ENCODE peak calls at places on chromosomes 7 and 10, in eight cellular contexts. N, B, L, O, Y, S, D and H are unnamed samples.

GRCh38 chr7:82442492-82443043 is 1.0 kb downstream of the CACNA2D1 start:
- DNase-seq in N (peak; percentile 21), B (no peak), L (no peak), O (peak; percentile 31), Y (no peak), S (no peak), D (no peak), H (no peak)

GRCh38 chr10:17179002-17179401 is 22.5 kb downstream of the TRDMT1 start:
- DNase-seq in N (no peak), B (peak; percentile 33), L (no peak), O (no peak), Y (no peak), S (no peak), D (no peak), H (no peak)

GRCh38 chr10:15182541-15183207 is 14.2 kb upstream of the NMT2 start:
- DNase-seq in N (no peak), B (no peak), L (no peak), O (peak; percentile 73), Y (no peak), S (no peak), D (no peak), H (no peak)

GRCh38 chr7:45702751-45703150 is 128.6 kb downstream of the ADCY1 start:
- DNase-seq in N (no peak), B (no peak), L (no peak), O (no peak), Y (no peak), S (no peak), D (no peak), H (no peak)

GRCh38 chr7:21611129-21611528 is 68.3 kb downstream of the DNAH11 start:
- DNase-seq in N (no peak), B (no peak), L (no peak), O (no peak), Y (no peak), S (no peak), D (no peak), H (no peak)

GRCh38 chr10:17527530-17528146 is 73.2 kb upstream of the ST8SIA6 start:
- DNase-seq in N (peak; percentile 22), B (no peak), L (no peak), O (peak; percentile 91), Y (no peak), S (peak; percentile 65), D (no peak), H (no peak)

GRCh38 chr7:34991938-34992840 is 45.1 kb downstream of the DPY19L1 start:
- DNase-seq in N (no peak), B (no peak), L (no peak), O (peak; percentile 52), Y (peak; percentile 51), S (no peak), D (no peak), H (no peak)

GRCh38 chr7:21141476-21141875 is 286.4 kb upstream of the SP4 start:
- DNase-seq in N (no peak), B (no peak), L (no peak), O (no peak), Y (no peak), S (no peak), D (no peak), H (no peak)

GRCh38 chr10:11243425-11244222 is 226.0 kb downstream of the CELF2 start:
- DNase-seq in N (no peak), B (no peak), L (no peak), O (peak; percentile 17), Y (no peak), S (peak; percentile 42), D (no peak), H (no peak)

GRCh38 chr10:17784701-17785100 is 24.4 kb upstream of the MRC1 start:
- DNase-seq in N (no peak), B (no peak), L (no peak), O (no peak), Y (no peak), S (no peak), D (no peak), H (no peak)

GRCh38 chr10:88227342-88228018 is 355.6 kb downstream of the RNLS start:
- DNase-seq in N (no peak), B (no peak), L (no peak), O (peak; percentile 86), Y (peak; percentile 56), S (peak; percentile 50), D (no peak), H (peak; percentile 64)

GRCh38 chr10:119022846-119023552 is 6.5 kb upstream of the NANOS1 start:
- DNase-seq in N (no peak), B (no peak), L (no peak), O (peak; percentile 72), Y (no peak), S (no peak), D (no peak), H (no peak)

GRCh38 chr7:77808517-77808916 is 9.9 kb downstream of the PHTF2 start:
- DNase-seq in N (no peak), B (no peak), L (no peak), O (no peak), Y (no peak), S (no peak), D (no peak), H (no peak)

GRCh38 chr10:32166365-32166764 is 110.1 kb upstream of the KIF5B start:
- DNase-seq in N (no peak), B (no peak), L (no peak), O (no peak), Y (no peak), S (no peak), D (no peak), H (no peak)

GRCh38 chr7:112990619-112991018 is 96.0 kb downstream of the GPR85 start:
- DNase-seq in N (no peak), B (no peak), L (no peak), O (peak; percentile 33), Y (no peak), S (no peak), D (no peak), H (no peak)

GRCh38 chr7:129875745-129876411 is 76.9 kb downstream of the UBE2H start:
- DNase-seq in N (peak; percentile 15), B (no peak), L (no peak), O (no peak), Y (no peak), S (no peak), D (no peak), H (no peak)

GRCh38 chr10:16521311-16522016 is at the start of gene C1QL3:
- DNase-seq in N (no peak), B (no peak), L (no peak), O (peak; percentile 42), Y (no peak), S (no peak), D (no peak), H (no peak)

GRCh38 chr10:3068201-3068967 is 1.0 kb downstream of the PFKP start:
- DNase-seq in N (no peak), B (peak; percentile 67), L (no peak), O (peak; percentile 75), Y (peak; percentile 66), S (no peak), D (peak; percentile 88), H (peak; percentile 45)

GRCh38 chr7:98362517-98362916 is 38.4 kb downstream of the BAIAP2L1 start:
- DNase-seq in N (no peak), B (no peak), L (no peak), O (no peak), Y (no peak), S (no peak), D (no peak), H (no peak)

GRCh38 chr10:116147162-116147906 is 125.7 kb downstream of the GFRA1 start:
- DNase-seq in N (no peak), B (no peak), L (no peak), O (no peak), Y (no peak), S (no peak), D (no peak), H (no peak)

GRCh38 chr10:114872519-114873087 is 51.0 kb downstream of the FHIP2A start:
- DNase-seq in N (no peak), B (no peak), L (no peak), O (no peak), Y (no peak), S (no peak), D (no peak), H (no peak)

DNA sequence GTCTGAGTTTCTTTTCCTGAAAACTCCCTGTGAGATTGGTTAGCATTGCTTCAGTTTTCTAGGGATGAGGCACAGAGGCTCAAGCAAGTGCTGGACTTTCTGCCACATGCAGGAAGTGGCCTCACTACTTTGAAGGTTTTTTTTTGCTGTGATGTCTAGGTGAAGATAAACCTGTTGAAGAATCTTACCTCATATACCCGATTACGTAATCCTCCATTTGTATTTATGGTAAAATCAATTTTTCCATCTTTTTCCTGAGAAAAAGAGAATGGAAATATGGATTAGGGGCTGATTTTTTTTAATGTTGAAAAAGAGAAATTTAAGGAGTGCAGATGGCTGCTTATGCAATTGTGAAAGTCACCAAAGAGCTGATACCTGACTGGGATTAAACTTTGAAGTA is 23.4 kb downstream of the CBLL1 start:
- DNase-seq in N (no peak), B (no peak), L (no peak), O (no peak), Y (no peak), S (no peak), D (no peak), H (no peak)
- H3K27ac ChIP-seq in N (no peak overlapping the region), B (no peak overlapping the region), L (no peak overlapping the region), O (no peak overlapping the region), Y (no peak overlapping the region), S (no peak overlapping the region), D (no peak overlapping the region), H (no peak overlapping the region)

GRCh38 chr10:25175527-25176420 is 973 bp downstream of the GPR158 start:
- DNase-seq in N (no peak), B (no peak), L (no peak), O (no peak), Y (peak; percentile 10), S (no peak), D (peak; percentile 75), H (no peak)
- H3K4me3 ChIP-seq in N (peak overlapping the region; percentile 53), B (no peak overlapping the region), L (peak overlapping the region; percentile 71), O (no peak overlapping the region), Y (no peak overlapping the region), S (no peak overlapping the region), D (no peak overlapping the region), H (no peak overlapping the region)

DNA sequence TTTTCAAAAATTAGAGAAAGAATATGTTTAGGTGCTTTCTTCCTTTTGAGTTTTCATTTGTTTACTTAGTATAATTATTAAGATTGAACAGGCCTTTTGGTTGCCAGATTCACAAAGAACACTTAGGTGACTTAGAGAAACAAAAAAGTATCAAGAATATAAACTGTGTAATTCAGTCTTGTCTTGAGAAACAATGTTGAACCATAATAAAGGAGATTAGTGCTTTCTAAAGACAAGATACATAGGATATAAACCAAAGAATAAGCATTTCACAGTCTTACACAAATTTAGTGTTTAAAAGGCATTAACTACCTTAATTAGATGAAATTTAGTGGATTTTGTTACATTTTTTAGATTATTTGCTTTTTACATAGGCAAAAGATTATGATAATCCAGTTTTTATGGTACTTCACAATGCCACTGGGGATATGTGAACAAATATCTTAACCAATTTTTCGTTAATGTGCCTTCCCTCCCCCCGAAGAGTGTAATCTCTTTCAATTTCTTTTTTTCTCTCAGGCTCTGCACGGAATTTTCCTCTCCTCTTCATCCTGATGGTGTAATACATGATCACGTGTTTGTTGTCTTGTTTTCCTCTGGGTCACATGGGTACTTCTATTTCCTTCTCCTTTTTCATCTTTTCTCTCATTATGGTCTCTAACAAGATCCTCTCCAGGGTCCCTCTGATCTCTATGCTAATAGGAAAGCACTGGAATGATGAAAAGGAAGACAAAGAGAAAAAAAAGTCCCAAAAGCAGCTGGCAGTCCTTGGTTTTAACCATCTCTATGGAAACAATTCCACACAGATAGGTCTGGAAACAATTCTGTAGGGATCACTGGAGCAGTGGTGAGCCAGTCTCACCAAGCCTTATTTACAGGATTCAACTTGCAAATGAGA is 3.7 kb upstream of the HNRNPH3 start:
- DNase-seq in N (peak; percentile 73), B (peak; percentile 30), L (no peak), O (peak; percentile 72), Y (no peak), S (no peak), D (no peak), H (no peak)
- H3K27ac ChIP-seq in N (peak overlapping the region; percentile 80), B (peak overlapping the region; percentile 85), L (peak overlapping the region; percentile 99), O (peak overlapping the region; percentile 71), Y (peak overlapping the region; percentile 98), S (peak overlapping the region; percentile 55), D (no peak overlapping the region), H (peak overlapping the region; percentile 69)

GRCh38 chr10:86693289-86693688 is 25.0 kb downstream of the LDB3 start:
- DNase-seq in N (no peak), B (no peak), L (no peak), O (no peak), Y (no peak), S (no peak), D (no peak), H (no peak)
- H3K4me3 ChIP-seq in N (no peak overlapping the region), B (no peak overlapping the region), L (no peak overlapping the region), O (no peak overlapping the region), Y (no peak overlapping the region), S (no peak overlapping the region), D (no peak overlapping the region), H (no peak overlapping the region)